ENCODE peak calls at places on chromosomes 13 and 19, in four cellular contexts. Q is HFFc6, W is NCI-H345, D is T-helper 2 cell. B is an unnamed sample.

GRCh38 chr13:48158915-48159314 is 64.0 kb upstream of the MED4 start:
- DNase-seq in W (no peak), D (no peak), Q (no peak), B (no peak)

GRCh38 chr13:85411608-85412007 is 387.6 kb downstream of the SLITRK6 start:
- DNase-seq in D (no peak), W (no peak), Q (no peak), B (no peak)

GRCh38 chr19:9406798-9407352 is 28.5 kb downstream of the ZNF266 start:
- DNase-seq in W (no peak), D (peak; percentile 6), Q (peak; percentile 87), B (peak; percentile 24)

GRCh38 chr19:1279782-1280341 is 4.5 kb downstream of the FAM174C start:
- DNase-seq in Q (peak; percentile 74), W (peak; percentile 68), D (peak; percentile 59), B (no peak)

GRCh38 chr19:33273881-33274662 is 28.3 kb downstream of the CEBPA start:
- DNase-seq in D (no peak), W (no peak), Q (peak; percentile 68), B (no peak)

GRCh38 chr13:97359181-97360057 is 74.5 kb upstream of the RAP2A start:
- DNase-seq in W (peak; percentile 75), D (peak; percentile 23), Q (peak; percentile 69), B (peak; percentile 37)

GRCh38 chr19:39826311-39826945 is 7.5 kb downstream of the DYRK1B start:
- DNase-seq in D (no peak), W (no peak), Q (no peak), B (no peak)

GRCh38 chr13:80923907-80924306 is 583.0 kb upstream of the SPRY2 start:
- DNase-seq in Q (no peak), W (no peak), D (no peak), B (no peak)

GRCh38 chr19:2043269-2043641 is 7.8 kb downstream of the MKNK2 start:
- DNase-seq in D (no peak), Q (no peak), W (no peak), B (no peak)

GRCh38 chr13:33279414-33279813 is 6.1 kb downstream of the STARD13 start:
- DNase-seq in Q (no peak), D (no peak), W (no peak), B (no peak)

GRCh38 chr19:18364826-18365528 is 21.0 kb upstream of the GDF15 start:
- DNase-seq in Q (peak; percentile 98), W (peak; percentile 66), D (no peak), B (peak; percentile 98)

GRCh38 chr19:45677351-45678230 is 9.6 kb downstream of the GIPR start:
- DNase-seq in W (no peak), D (peak; percentile 60), Q (peak; percentile 59), B (peak; percentile 41)

B was measured in brain pericyte.